ENCODE peak calls at places on chromosomes 4 and X, in five cellular contexts. U is endothelial cell of umbilical vein, Z is right cardiac atrium, V is adipocyte, D is thyroid gland. Y is an unnamed sample.
A peak's percentile ranks its signal among the peaks of the same experiment; 100 is the strongest.

GRCh38 chr4:127055349-127055748 is 577.4 kb upstream of the INTU start:
- DNase-seq in U (no peak), D (peak; percentile 94), Z (no peak), V (peak; percentile 35), Y (no peak)

GRCh38 chr4:59671037-59671436 is 1529.1 kb upstream of the ADGRL3 start:
- DNase-seq in D (no peak), Z (no peak), U (no peak), V (no peak), Y (no peak)

GRCh38 chr4:139761461-139761860 is 95.8 kb downstream of the MGST2 start:
- DNase-seq in Z (no peak), U (no peak), V (no peak), D (no peak), Y (no peak)

GRCh38 chrX:47143894-47144625 is 442 bp downstream of the NDUFB11 start:
- DNase-seq in U (no peak), D (peak; percentile 34), Z (peak; percentile 37), V (peak; percentile 50), Y (no peak)

GRCh38 chr4:22987861-22988260 is 295.1 kb downstream of the GBA3 start:
- DNase-seq in D (no peak), V (no peak), Z (no peak), U (no peak), Y (no peak)

GRCh38 chr4:182555997-182556418 is 312.8 kb downstream of the TENM3 start:
- DNase-seq in Z (no peak), V (peak; percentile 94), U (no peak), D (peak; percentile 79), Y (no peak)

GRCh38 chrX:130001893-130002292 is 19.5 kb downstream of the BCORL1 start:
- DNase-seq in D (no peak), U (no peak), V (no peak), Z (no peak), Y (no peak)

GRCh38 chr4:150591284-150591874 is 9.4 kb downstream of the MAB21L2 start:
- DNase-seq in Z (no peak), D (no peak), U (no peak), V (peak; percentile 85), Y (no peak)

GRCh38 chr4:55303818-55304217 is 42.2 kb upstream of the SRD5A3 start:
- DNase-seq in Z (no peak), V (peak; percentile 35), D (no peak), U (peak; percentile 77), Y (no peak)

GRCh38 chrX:6383911-6384310 is 151.0 kb downstream of the VCX3A start:
- DNase-seq in Z (no peak), V (no peak), D (no peak), U (no peak), Y (no peak)

GRCh38 chr4:44522761-44523445 is 74.3 kb upstream of the KCTD8 start:
- DNase-seq in U (no peak), D (no peak), Z (no peak), V (no peak), Y (no peak)

GRCh38 chr4:168631241-168632151 is 134.6 kb downstream of the PALLD start:
- DNase-seq in U (peak; percentile 72), V (peak; percentile 91), D (peak; percentile 86), Z (peak; percentile 61), Y (peak; percentile 63)

GRCh38 chr4:152805818-152806217 is 26.1 kb downstream of the ARFIP1 start:
- DNase-seq in V (peak; percentile 31), D (no peak), Z (no peak), U (no peak), Y (no peak)

GRCh38 chr4:93828830-93829530 is 427 bp downstream of the ATOH1 start:
- DNase-seq in Z (peak; percentile 12), V (peak; percentile 23), U (no peak), D (peak; percentile 15), Y (peak; percentile 51)

GRCh38 chr4:157185363-157185762 is 35.2 kb upstream of the GRIA2 start:
- DNase-seq in V (peak; percentile 6), U (no peak), Z (no peak), D (no peak), Y (no peak)

GRCh38 chr4:128228778-128229457 is 58.7 kb downstream of the PGRMC2 start:
- DNase-seq in D (no peak), Z (no peak), V (peak; percentile 36), U (no peak), Y (no peak)

GRCh38 chr4:41709844-41710481 is 38.6 kb downstream of the PHOX2B start:
- DNase-seq in D (no peak), U (no peak), Z (no peak), V (peak; percentile 56), Y (no peak)

GRCh38 chr4:1716065-1716945 is 4.2 kb upstream of the SLBP start:
- DNase-seq in U (no peak), Z (no peak), V (no peak), D (no peak), Y (peak; percentile 47)

GRCh38 chr4:15077969-15078368 is 75.7 kb downstream of the CPEB2 start:
- DNase-seq in U (no peak), Z (no peak), D (no peak), V (peak; percentile 9), Y (no peak)

GRCh38 chr4:73780834-73781233 is 40.5 kb downstream of the CXCL8 start:
- DNase-seq in U (no peak), D (no peak), V (no peak), Z (no peak), Y (no peak)

GRCh38 chr4:91590242-91590641 is 713.5 kb upstream of the GRID2 start:
- DNase-seq in D (no peak), Z (no peak), V (no peak), U (no peak), Y (no peak)

GRCh38 chr4:115152081-115152480 is 38.7 kb upstream of the NDST4 start:
- DNase-seq in Z (no peak), U (no peak), V (no peak), D (no peak), Y (no peak)

GRCh38 chr4:145736241-145736831 is 56.4 kb downstream of the C4orf51 start:
- DNase-seq in D (peak; percentile 90), V (no peak), U (peak; percentile 72), Z (peak; percentile 42), Y (no peak)

GRCh38 chr4:56757821-56758400 is 63.6 kb downstream of the SPINK2 start:
- DNase-seq in U (peak; percentile 59), V (peak; percentile 85), Z (peak; percentile 18), D (peak; percentile 92), Y (peak; percentile 84)

GRCh38 chr4:110287130-110287529 is 88.7 kb upstream of the ELOVL6 start:
- DNase-seq in Z (no peak), U (no peak), V (peak; percentile 94), D (no peak), Y (no peak)

GRCh38 chr4:113209652-113210320 is 160.3 kb downstream of the ANK2 start:
- DNase-seq in U (no peak), Z (no peak), V (no peak), D (no peak), Y (no peak)

GRCh38 chr4:123587983-123588494 is 191.4 kb downstream of the SPRY1 start:
- DNase-seq in V (peak; percentile 93), Z (peak; percentile 18), D (no peak), U (peak; percentile 65), Y (peak; percentile 62)

GRCh38 chr4:124019749-124020549 is 623.4 kb downstream of the SPRY1 start:
- DNase-seq in Z (no peak), V (no peak), D (no peak), U (no peak), Y (no peak)

GRCh38 chr4:138992676-138993075 is 22.9 kb upstream of the NOCT start:
- DNase-seq in V (no peak), Z (no peak), D (no peak), U (no peak), Y (no peak)

GRCh38 chr4:189511581-189511980 is 429.1 kb upstream of the FRG1 start:
- DNase-seq in Z (no peak), D (no peak), V (no peak), U (no peak), Y (no peak)

GRCh38 chr4:41185614-41186609 is 28.4 kb downstream of the APBB2 start:
- DNase-seq in Z (no peak), D (no peak), U (no peak), V (peak; percentile 51), Y (no peak)

GRCh38 chrX:71671938-71672337 is 4.6 kb downstream of the LOC101059915 start:
- DNase-seq in V (no peak), Z (no peak), D (no peak), U (no peak), Y (no peak)

DNA sequence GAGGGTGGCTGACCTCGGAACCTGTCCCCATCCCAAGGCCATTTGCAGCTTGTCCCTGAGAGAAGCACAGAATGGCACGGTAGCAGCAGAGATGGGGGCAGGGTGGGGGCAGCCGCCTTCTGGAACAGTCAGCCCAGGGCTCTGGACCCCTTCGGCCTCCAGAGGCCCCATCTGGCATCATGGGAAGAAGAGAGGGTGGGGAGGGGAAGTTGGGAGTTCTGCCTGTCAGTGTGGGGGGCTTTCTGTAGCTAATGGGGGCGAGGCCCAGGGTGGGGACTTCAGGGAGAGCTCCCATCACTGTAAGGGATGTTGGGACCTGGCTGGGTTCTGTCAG is 62.9 kb upstream of the ADRA2C start:
- DNase-seq in U (no peak), Z (no peak), V (no peak), D (no peak), Y (no peak)
- H3K27me3 ChIP-seq in U (no peaks in the 10 kb centered on the region), Z (no peaks in the 10 kb centered on the region), V (peaks cover 66% of the 10 kb centered on the region), D (no peaks in the 10 kb centered on the region), Y (peaks cover 64% of the 10 kb centered on the region)

GRCh38 chr4:6752486-6752829 is 30.1 kb upstream of the KIAA0232 start:
- DNase-seq in U (no peak), V (no peak), Z (no peak), D (no peak), Y (no peak)

GRCh38 chr4:6754481-6755087 is 27.9 kb upstream of the KIAA0232 start:
- DNase-seq in U (no peak), Z (no peak), D (no peak), V (no peak), Y (no peak)

GRCh38 chr4:6753891-6754290 is 28.6 kb upstream of the KIAA0232 start:
- DNase-seq in U (no peak), Z (no peak), D (no peak), V (no peak), Y (no peak)

GRCh38 chr4:6751611-6752485 is 30.7 kb upstream of the KIAA0232 start:
- DNase-seq in D (no peak), V (no peak), Z (no peak), U (no peak), Y (no peak)

GRCh38 chr4:6753103-6753560 is 29.4 kb upstream of the KIAA0232 start:
- DNase-seq in D (no peak), V (no peak), U (no peak), Z (peak; percentile 47), Y (no peak)
- H3K4me1 ChIP-seq in D (peaks cover 17% of the 10 kb centered on the region), V (peaks cover 14% of the 10 kb centered on the region), U (peaks cover 6% of the 10 kb centered on the region), Z (peaks cover 3% of the 10 kb centered on the region), Y (peaks cover 5% of the 10 kb centered on the region)

GRCh38 chrX:53715336-53715924 is 28.9 kb upstream of the HUWE1 start:
- DNase-seq in V (no peak), Z (no peak), D (no peak), U (no peak), Y (no peak)
- H3K4me3 ChIP-seq in V (no peak overlapping the region), Z (no peak overlapping the region), D (no peak overlapping the region), U (no peak overlapping the region), Y (no peak overlapping the region)

GRCh38 chr4:7924570-7924969 is 15.1 kb downstream of the AFAP1 start:
- DNase-seq in V (no peak), U (no peak), D (no peak), Z (no peak), Y (no peak)

GRCh38 chr4:7926822-7927221 is 12.8 kb downstream of the AFAP1 start:
- DNase-seq in V (no peak), Z (no peak), D (no peak), U (no peak), Y (no peak)

GRCh38 chr4:7932333-7932732 is 7.3 kb downstream of the AFAP1 start:
- DNase-seq in V (no peak), Z (no peak), U (peak; percentile 52), D (no peak), Y (no peak)

GRCh38 chr4:7929530-7929951 is 10.1 kb downstream of the AFAP1 start:
- DNase-seq in D (peak; percentile 88), U (no peak), V (no peak), Z (no peak), Y (peak; percentile 75)

GRCh38 chr4:7928711-7929505 is 10.8 kb downstream of the AFAP1 start:
- DNase-seq in V (peak; percentile 46), D (peak; percentile 31), Z (no peak), U (no peak), Y (no peak)
- H3K27me3 ChIP-seq in V (no peaks in the 10 kb centered on the region), D (no peaks in the 10 kb centered on the region), Z (no peaks in the 10 kb centered on the region), U (no peaks in the 10 kb centered on the region), Y (no peaks in the 10 kb centered on the region)